ENCODE peak calls at places on chromosome 15, in ten cellular contexts. L, R, O, Z, Y, K, A, X, H and E are unnamed samples.

GRCh38 chr15:60819860-60820259 is 340.9 kb upstream of the ICE2 start:
- DNase-seq in R (no peak), Z (no peak), A (no peak), K (no peak), L (no peak), X (no peak), Y (no peak), H (no peak), O (no peak), E (no peak)

GRCh38 chr15:100124361-100124760 is 217.4 kb downstream of the ADAMTS17 start:
- DNase-seq in Z (no peak), Y (no peak), H (no peak), K (no peak), L (no peak), A (no peak), O (no peak), R (no peak), X (no peak), E (no peak)

GRCh38 chr15:59632714-59633113 is 21.1 kb downstream of the GCNT3 start:
- DNase-seq in H (no peak), A (no peak), R (no peak), K (no peak), O (peak), Y (no peak), X (peak), Z (no peak), L (peak), E (no peak)

GRCh38 chr15:89486726-89487050 is 9.7 kb downstream of the RHCG start:
- DNase-seq in Y (peak), A (peak), L (peak), X (peak), R (no peak), K (no peak), Z (no peak), O (no peak), H (no peak), E (peak)

GRCh38 chr15:88504445-88504844 is 36.9 kb downstream of the MRPS11 start:
- DNase-seq in L (no peak), H (no peak), O (no peak), X (no peak), A (no peak), R (no peak), K (no peak), Y (no peak), Z (no peak), E (no peak)

GRCh38 chr15:48190932-48191573 is 412 bp upstream of the CTXN2 start:
- DNase-seq in Y (peak), H (no peak), R (peak), A (peak), L (peak), K (peak), Z (peak), O (peak), X (peak), E (peak)

GRCh38 chr15:35618260-35619188 is 72.6 kb upstream of the DPH6 start:
- DNase-seq in X (no peak), Y (no peak), L (no peak), K (no peak), R (no peak), H (no peak), A (no peak), O (no peak), Z (no peak), E (no peak)

GRCh38 chr15:92391640-92392039 is 2.0 kb upstream of the ST8SIA2 start:
- DNase-seq in K (peak), H (no peak), L (peak), O (peak), A (peak), Y (no peak), R (no peak), X (peak), Z (no peak), E (peak)

GRCh38 chr15:98177950-98178848 is 217.7 kb downstream of the ARRDC4 start:
- DNase-seq in H (no peak), A (peak), K (peak), R (peak), Z (peak), X (peak), L (peak), O (peak), Y (no peak), E (peak)

GRCh38 chr15:62459875-62460274 is 294.8 kb upstream of the C2CD4B start:
- DNase-seq in A (no peak), O (no peak), L (no peak), Y (no peak), H (no peak), K (no peak), X (no peak), Z (no peak), R (no peak), E (no peak)

GRCh38 chr15:31326729-31327673 is at the start of gene KLF13:
- DNase-seq in O (no peak), Z (peak), L (no peak), A (peak), H (peak), Y (peak), R (no peak), K (peak), X (peak), E (peak)

GRCh38 chr15:48965972-48966371 is 2.3 kb upstream of the SHC4 start:
- DNase-seq in Z (no peak), A (peak), H (no peak), Y (no peak), X (no peak), K (no peak), L (no peak), R (no peak), O (peak), E (no peak)